ENCODE peak calls at places on chromosomes 13 and 19, in ten cellular contexts. E, F, I, W, G, Y, J, Q, R and M are unnamed samples.

GRCh38 chr13:46839399-46839798 is 42.4 kb upstream of the ESD start:
- DNase-seq in E (no peak), F (no peak), I (no peak), W (no peak), G (no peak), Y (no peak), J (no peak), Q (no peak), R (no peak), M (no peak)

GRCh38 chr19:8445488-8446001 is 770 bp downstream of the HNRNPM start:
- DNase-seq in E (peak), F (no peak), I (peak), W (no peak), G (peak), Y (peak), J (peak), Q (peak), R (peak), M (no peak)

GRCh38 chr19:49870309-49870901 is 3.0 kb upstream of the PNKP start:
- DNase-seq in E (no peak), F (no peak), I (no peak), W (no peak), G (no peak), Y (peak), J (no peak), Q (no peak), R (no peak), M (no peak)

GRCh38 chr19:14150041-14150769 is 13.8 kb upstream of the ASF1B start:
- DNase-seq in E (no peak), F (no peak), I (no peak), W (no peak), G (no peak), Y (peak), J (no peak), Q (no peak), R (no peak), M (no peak)

GRCh38 chr19:16605552-16605951 is 22.5 kb downstream of the MED26 start:
- DNase-seq in E (no peak), F (no peak), I (no peak), W (no peak), G (no peak), Y (peak), J (no peak), Q (no peak), R (no peak), M (no peak)

GRCh38 chr13:35526577-35526976 is 50.1 kb upstream of the MAB21L1 start:
- DNase-seq in E (no peak), F (no peak), I (no peak), W (no peak), G (no peak), Y (no peak), J (no peak), Q (no peak), R (no peak), M (no peak)

GRCh38 chr19:16824658-16825311 is 4.4 kb upstream of the SIN3B start:
- DNase-seq in E (no peak), F (peak), I (peak), W (no peak), G (no peak), Y (no peak), J (no peak), Q (no peak), R (no peak), M (no peak)

GRCh38 chr19:41616785-41617621 is 9.9 kb downstream of the CEACAM4 start:
- DNase-seq in E (no peak), F (no peak), I (no peak), W (no peak), G (no peak), Y (no peak), J (no peak), Q (no peak), R (no peak), M (no peak)

GRCh38 chr13:31775686-31776085 is 36.4 kb downstream of the RXFP2 start:
- DNase-seq in E (no peak), F (no peak), I (peak), W (no peak), G (no peak), Y (peak), J (no peak), Q (no peak), R (peak), M (no peak)

GRCh38 chr13:111042661-111043226 is 72.4 kb upstream of the ARHGEF7 start:
- DNase-seq in E (no peak), F (no peak), I (no peak), W (no peak), G (no peak), Y (no peak), J (no peak), Q (no peak), R (no peak), M (no peak)

GRCh38 chr13:112244495-112245177 is 131.5 kb upstream of the SPACA7 start:
- DNase-seq in E (no peak), F (no peak), I (no peak), W (no peak), G (no peak), Y (no peak), J (no peak), Q (no peak), R (no peak), M (no peak)

GRCh38 chr13:49371943-49372636 is 71.8 kb downstream of the CAB39L start:
- DNase-seq in E (no peak), F (no peak), I (no peak), W (no peak), G (no peak), Y (no peak), J (no peak), Q (no peak), R (no peak), M (no peak)

GRCh38 chr19:35098413-35099049 is 17.1 kb upstream of the FXYD3 start:
- DNase-seq in E (no peak), F (no peak), I (no peak), W (no peak), G (no peak), Y (no peak), J (no peak), Q (no peak), R (no peak), M (no peak)

GRCh38 chr19:51194527-51195315 is 30.2 kb upstream of the CD33 start:
- DNase-seq in E (no peak), F (no peak), I (no peak), W (no peak), G (no peak), Y (no peak), J (no peak), Q (no peak), R (no peak), M (no peak)

GRCh38 chr19:18377026-18377425 is 8.9 kb upstream of the GDF15 start:
- DNase-seq in E (no peak), F (no peak), I (no peak), W (no peak), G (no peak), Y (no peak), J (no peak), Q (no peak), R (no peak), M (no peak)

GRCh38 chr19:3224346-3225325 is at the start of gene CELF5:
- DNase-seq in E (peak), F (no peak), I (peak), W (no peak), G (no peak), Y (peak), J (no peak), Q (peak), R (peak), M (peak)

GRCh38 chr19:10187315-10187714 is 7.4 kb downstream of the DNMT1 start:
- DNase-seq in E (no peak), F (no peak), I (no peak), W (no peak), G (no peak), Y (no peak), J (no peak), Q (no peak), R (no peak), M (no peak)

GRCh38 chr13:97659602-97660001 is 225.6 kb downstream of the RAP2A start:
- DNase-seq in E (no peak), F (no peak), I (no peak), W (no peak), G (no peak), Y (no peak), J (no peak), Q (peak), R (no peak), M (peak)

GRCh38 chr13:93118081-93118615 is 108.5 kb upstream of the GPC6 start:
- DNase-seq in E (no peak), F (no peak), I (no peak), W (no peak), G (no peak), Y (no peak), J (no peak), Q (no peak), R (no peak), M (no peak)

GRCh38 chr19:1068111-1069001 is 1.4 kb downstream of the ARHGAP45 start:
- DNase-seq in E (no peak), F (no peak), I (no peak), W (no peak), G (peak), Y (peak), J (no peak), Q (no peak), R (peak), M (no peak)

GRCh38 chr19:58585442-58586130 is 12.5 kb upstream of the MZF1 start:
- DNase-seq in E (no peak), F (no peak), I (no peak), W (no peak), G (no peak), Y (no peak), J (no peak), Q (no peak), R (no peak), M (no peak)

GRCh38 chr19:48925240-48925843 is 8.2 kb upstream of the DHDH start:
- DNase-seq in E (no peak), F (peak), I (no peak), W (no peak), G (no peak), Y (no peak), J (no peak), Q (no peak), R (no peak), M (no peak)

GRCh38 chr19:29917911-29918310 is 24.1 kb upstream of the URI1 start:
- DNase-seq in E (no peak), F (no peak), I (no peak), W (no peak), G (no peak), Y (no peak), J (no peak), Q (no peak), R (no peak), M (no peak)

GRCh38 chr13:27641711-27642502 is 20.2 kb downstream of the POLR1D start:
- DNase-seq in E (no peak), F (no peak), I (no peak), W (no peak), G (no peak), Y (no peak), J (no peak), Q (no peak), R (no peak), M (no peak)

GRCh38 chr19:12939292-12939606 is 840 bp downstream of the CALR start:
- DNase-seq in E (no peak), F (no peak), I (peak), W (no peak), G (no peak), Y (no peak), J (peak), Q (no peak), R (no peak), M (no peak)

GRCh38 chr13:93326427-93326826 is 99.8 kb downstream of the GPC6 start:
- DNase-seq in E (no peak), F (no peak), I (no peak), W (no peak), G (no peak), Y (no peak), J (no peak), Q (no peak), R (no peak), M (no peak)

GRCh38 chr19:4967738-4968461 is 1.0 kb upstream of the KDM4B start:
- DNase-seq in E (no peak), F (peak), I (no peak), W (no peak), G (no peak), Y (peak), J (no peak), Q (no peak), R (no peak), M (no peak)

GRCh38 chr19:35327642-35328041 is 1.3 kb upstream of the CD22 start:
- DNase-seq in E (no peak), F (no peak), I (no peak), W (no peak), G (no peak), Y (no peak), J (no peak), Q (no peak), R (no peak), M (no peak)

GRCh38 chr13:111900390-111901180 is 166.4 kb upstream of the SOX1 start:
- DNase-seq in E (no peak), F (no peak), I (no peak), W (no peak), G (no peak), Y (no peak), J (no peak), Q (no peak), R (no peak), M (no peak)

GRCh38 chr13:100734194-100734720 is 59.7 kb upstream of the TMTC4 start:
- DNase-seq in E (no peak), F (no peak), I (no peak), W (no peak), G (no peak), Y (no peak), J (no peak), Q (no peak), R (no peak), M (no peak)

GRCh38 chr19:6861683-6862286 is 25.6 kb upstream of the ADGRE1 start:
- DNase-seq in E (no peak), F (no peak), I (no peak), W (no peak), G (no peak), Y (no peak), J (no peak), Q (no peak), R (no peak), M (no peak)

GRCh38 chr13:34162545-34162936 is 344.6 kb downstream of the RFC3 start:
- DNase-seq in E (no peak), F (peak), I (no peak), W (no peak), G (no peak), Y (no peak), J (no peak), Q (no peak), R (no peak), M (no peak)

GRCh38 chr19:45600340-45600885 is 1.6 kb downstream of the GPR4 start:
- DNase-seq in E (no peak), F (no peak), I (no peak), W (no peak), G (no peak), Y (no peak), J (no peak), Q (no peak), R (no peak), M (no peak)

GRCh38 chr13:26967119-26968038 is 204.2 kb downstream of the USP12 start:
- DNase-seq in E (no peak), F (no peak), I (peak), W (no peak), G (no peak), Y (peak), J (no peak), Q (no peak), R (no peak), M (no peak)

GRCh38 chr13:77981191-77981925 is 62.7 kb upstream of the EDNRB start:
- DNase-seq in E (no peak), F (no peak), I (no peak), W (no peak), G (no peak), Y (no peak), J (no peak), Q (no peak), R (no peak), M (no peak)

GRCh38 chr19:1211494-1212234 is 6.1 kb downstream of the STK11 start:
- DNase-seq in E (no peak), F (no peak), I (peak), W (no peak), G (no peak), Y (peak), J (peak), Q (no peak), R (peak), M (no peak)

GRCh38 chr13:74134777-74135305 is 637 bp upstream of the KLF12 start:
- DNase-seq in E (peak), F (no peak), I (peak), W (no peak), G (peak), Y (peak), J (no peak), Q (no peak), R (peak), M (no peak)

GRCh38 chr19:39320948-39321831 is 527 bp upstream of the LRFN1 start:
- DNase-seq in E (no peak), F (no peak), I (no peak), W (no peak), G (no peak), Y (no peak), J (no peak), Q (no peak), R (no peak), M (no peak)